ENCODE peak calls at places on chromosomes 13 and 19, in ten cellular contexts. One of them, this sample, is unnamed.

GRCh38 chr19:16347706-16348105 is 23.1 kb downstream of the KLF2 start:
- DNase-seq in SK-N-SH: no peak
- DNase-seq in GM23248: no peak
- DNase-seq in GM23338: no peak
- DNase-seq in HCT116: no peak
- DNase-seq in Karpas-422: no peak
- DNase-seq in MM.1S: no peak
- DNase-seq in hepatocyte: no peak
- DNase-seq in OCI-LY7: no peak
- DNase-seq in PC-3: no peak
- DNase-seq in this sample: no peak

GRCh38 chr19:8610041-8610927 is at the start of gene ADAMTS10:
- DNase-seq in MM.1S: no peak
- DNase-seq in GM23248: peak; percentile 62
- DNase-seq in SK-N-SH: peak; percentile 84
- DNase-seq in PC-3: no peak
- DNase-seq in HCT116: no peak
- DNase-seq in Karpas-422: no peak
- DNase-seq in OCI-LY7: no peak
- DNase-seq in GM23338: peak; percentile 76
- DNase-seq in hepatocyte: peak; percentile 71
- DNase-seq in this sample: no peak

GRCh38 chr13:102773441-102774209 is at the start of gene TEX30:
- DNase-seq in SK-N-SH: peak; percentile 97
- DNase-seq in PC-3: peak; percentile 84
- DNase-seq in HCT116: peak; percentile 40
- DNase-seq in OCI-LY7: peak; percentile 78
- DNase-seq in hepatocyte: peak; percentile 94
- DNase-seq in GM23248: peak; percentile 94
- DNase-seq in MM.1S: peak; percentile 92
- DNase-seq in GM23338: peak; percentile 82
- DNase-seq in Karpas-422: peak; percentile 94
- DNase-seq in this sample: peak; percentile 64

GRCh38 chr13:29520671-29521070 is 74.8 kb downstream of the SLC7A1 start:
- DNase-seq in Karpas-422: no peak
- DNase-seq in MM.1S: no peak
- DNase-seq in HCT116: no peak
- DNase-seq in PC-3: peak; percentile 11
- DNase-seq in hepatocyte: no peak
- DNase-seq in OCI-LY7: no peak
- DNase-seq in GM23338: no peak
- DNase-seq in GM23248: peak; percentile 88
- DNase-seq in SK-N-SH: no peak
- DNase-seq in this sample: no peak

GRCh38 chr13:47611664-47612288 is 389.3 kb downstream of the SUCLA2 start:
- DNase-seq in Karpas-422: no peak
- DNase-seq in hepatocyte: no peak
- DNase-seq in PC-3: peak; percentile 58
- DNase-seq in SK-N-SH: no peak
- DNase-seq in MM.1S: no peak
- DNase-seq in GM23338: no peak
- DNase-seq in OCI-LY7: no peak
- DNase-seq in HCT116: no peak
- DNase-seq in GM23248: peak; percentile 22
- DNase-seq in this sample: no peak

GRCh38 chr19:17522988-17523872 is 11.8 kb downstream of the PGLS start:
- DNase-seq in MM.1S: peak; percentile 79
- DNase-seq in PC-3: no peak
- DNase-seq in OCI-LY7: peak; percentile 97
- DNase-seq in SK-N-SH: no peak
- DNase-seq in Karpas-422: peak; percentile 80
- DNase-seq in GM23248: no peak
- DNase-seq in GM23338: no peak
- DNase-seq in hepatocyte: no peak
- DNase-seq in HCT116: no peak
- DNase-seq in this sample: no peak

GRCh38 chr13:109497917-109498316 is 288.5 kb downstream of the IRS2 start:
- DNase-seq in OCI-LY7: no peak
- DNase-seq in Karpas-422: no peak
- DNase-seq in SK-N-SH: no peak
- DNase-seq in HCT116: no peak
- DNase-seq in GM23248: no peak
- DNase-seq in GM23338: no peak
- DNase-seq in hepatocyte: no peak
- DNase-seq in MM.1S: no peak
- DNase-seq in PC-3: no peak
- DNase-seq in this sample: no peak

GRCh38 chr13:109749365-109749764 is 37.0 kb downstream of the IRS2 start:
- DNase-seq in HCT116: no peak
- DNase-seq in SK-N-SH: no peak
- DNase-seq in MM.1S: no peak
- DNase-seq in hepatocyte: no peak
- DNase-seq in GM23338: no peak
- DNase-seq in Karpas-422: no peak
- DNase-seq in OCI-LY7: no peak
- DNase-seq in GM23248: no peak
- DNase-seq in PC-3: no peak
- DNase-seq in this sample: no peak

GRCh38 chr19:19115954-19116353 is 22.3 kb downstream of the TMEM161A start:
- DNase-seq in GM23338: peak; percentile 89
- DNase-seq in OCI-LY7: peak; percentile 58
- DNase-seq in MM.1S: peak; percentile 51
- DNase-seq in HCT116: no peak
- DNase-seq in hepatocyte: no peak
- DNase-seq in PC-3: peak; percentile 25
- DNase-seq in SK-N-SH: peak; percentile 72
- DNase-seq in GM23248: peak; percentile 27
- DNase-seq in Karpas-422: peak; percentile 81
- DNase-seq in this sample: peak; percentile 14

GRCh38 chr13:100854091-100854490 is 179.5 kb upstream of the TMTC4 start:
- DNase-seq in Karpas-422: no peak
- DNase-seq in OCI-LY7: no peak
- DNase-seq in GM23248: no peak
- DNase-seq in HCT116: no peak
- DNase-seq in PC-3: no peak
- DNase-seq in MM.1S: no peak
- DNase-seq in GM23338: peak; percentile 68
- DNase-seq in hepatocyte: no peak
- DNase-seq in SK-N-SH: no peak
- DNase-seq in this sample: no peak

GRCh38 chr13:112345826-112346172 is 30.4 kb upstream of the SPACA7 start:
- DNase-seq in MM.1S: no peak
- DNase-seq in PC-3: no peak
- DNase-seq in GM23248: no peak
- DNase-seq in hepatocyte: no peak
- DNase-seq in Karpas-422: no peak
- DNase-seq in OCI-LY7: no peak
- DNase-seq in GM23338: no peak
- DNase-seq in HCT116: no peak
- DNase-seq in SK-N-SH: no peak
- DNase-seq in this sample: no peak

GRCh38 chr19:38044267-38045111 is 137.5 kb downstream of the SIPA1L3 start:
- DNase-seq in GM23248: peak; percentile 80
- DNase-seq in GM23338: no peak
- DNase-seq in OCI-LY7: peak; percentile 61
- DNase-seq in SK-N-SH: no peak
- DNase-seq in MM.1S: no peak
- DNase-seq in hepatocyte: no peak
- DNase-seq in HCT116: no peak
- DNase-seq in PC-3: peak; percentile 13
- DNase-seq in Karpas-422: peak; percentile 70
- DNase-seq in this sample: no peak

GRCh38 chr13:94056362-94056990 is 423.0 kb downstream of the DCT start:
- DNase-seq in SK-N-SH: no peak
- DNase-seq in PC-3: no peak
- DNase-seq in hepatocyte: no peak
- DNase-seq in GM23248: peak; percentile 68
- DNase-seq in GM23338: no peak
- DNase-seq in HCT116: no peak
- DNase-seq in Karpas-422: no peak
- DNase-seq in OCI-LY7: no peak
- DNase-seq in MM.1S: no peak
- DNase-seq in this sample: no peak

GRCh38 chr19:19185853-19186728 is 5.9 kb downstream of the BORCS8 start:
- DNase-seq in SK-N-SH: peak; percentile 83
- DNase-seq in GM23338: peak; percentile 97
- DNase-seq in MM.1S: peak; percentile 63
- DNase-seq in OCI-LY7: peak; percentile 64
- DNase-seq in HCT116: peak; percentile 50
- DNase-seq in hepatocyte: peak; percentile 59
- DNase-seq in GM23248: peak; percentile 51
- DNase-seq in Karpas-422: peak; percentile 89
- DNase-seq in PC-3: peak; percentile 57
- DNase-seq in this sample: peak; percentile 40

GRCh38 chr19:15417699-15418098 is 1.1 kb downstream of the AKAP8L start:
- DNase-seq in HCT116: no peak
- DNase-seq in OCI-LY7: peak; percentile 5
- DNase-seq in GM23248: peak; percentile 46
- DNase-seq in Karpas-422: no peak
- DNase-seq in MM.1S: no peak
- DNase-seq in hepatocyte: no peak
- DNase-seq in SK-N-SH: no peak
- DNase-seq in PC-3: peak; percentile 6
- DNase-seq in GM23338: no peak
- DNase-seq in this sample: no peak

DNA sequence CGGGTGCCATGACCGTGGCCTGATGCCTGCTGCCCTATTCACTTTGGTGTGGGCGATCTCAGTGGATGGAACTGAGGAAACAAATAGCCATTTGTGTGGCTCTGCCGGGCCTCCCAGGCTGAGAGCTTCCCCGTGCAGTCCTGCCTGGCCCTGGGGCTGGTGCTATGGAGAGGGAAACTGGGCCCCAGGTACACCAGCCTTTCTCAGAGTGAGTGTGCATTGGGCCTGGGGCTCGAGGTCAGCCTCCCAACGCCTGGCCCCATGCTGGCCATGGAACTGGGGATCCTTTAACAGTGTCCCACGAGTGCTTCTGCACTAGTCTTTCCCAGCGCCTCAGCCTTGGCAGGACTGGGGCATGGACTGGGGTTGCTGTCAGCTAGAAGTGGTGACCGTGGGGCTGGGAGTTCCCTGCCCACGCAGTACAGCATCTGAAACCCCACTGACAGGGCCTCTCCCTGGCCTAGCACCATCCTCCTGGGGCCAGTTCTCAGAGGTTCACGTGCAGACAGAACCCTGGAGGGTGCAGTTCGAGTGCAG is 10.5 kb downstream of the PLEKHF1 start:
- DNase-seq in PC-3: no peak
- DNase-seq in OCI-LY7: no peak
- DNase-seq in hepatocyte: no peak
- DNase-seq in HCT116: no peak
- DNase-seq in GM23248: no peak
- DNase-seq in Karpas-422: no peak
- DNase-seq in MM.1S: no peak
- DNase-seq in GM23338: no peak
- DNase-seq in SK-N-SH: no peak
- DNase-seq in this sample: no peak
- H3K27ac ChIP-seq in PC-3: no peak overlapping the region
- H3K27ac ChIP-seq in OCI-LY7: no peak overlapping the region
- H3K27ac ChIP-seq in hepatocyte: no peak overlapping the region
- H3K27ac ChIP-seq in HCT116: no peak overlapping the region
- H3K27ac ChIP-seq in GM23248: no peak overlapping the region
- H3K27ac ChIP-seq in Karpas-422: no peak overlapping the region
- H3K27ac ChIP-seq in MM.1S: no peak overlapping the region
- H3K27ac ChIP-seq in GM23338: no peak overlapping the region
- H3K27ac ChIP-seq in SK-N-SH: no peak overlapping the region
- H3K27ac ChIP-seq in this sample: peak overlapping the region; percentile 45

DNA sequence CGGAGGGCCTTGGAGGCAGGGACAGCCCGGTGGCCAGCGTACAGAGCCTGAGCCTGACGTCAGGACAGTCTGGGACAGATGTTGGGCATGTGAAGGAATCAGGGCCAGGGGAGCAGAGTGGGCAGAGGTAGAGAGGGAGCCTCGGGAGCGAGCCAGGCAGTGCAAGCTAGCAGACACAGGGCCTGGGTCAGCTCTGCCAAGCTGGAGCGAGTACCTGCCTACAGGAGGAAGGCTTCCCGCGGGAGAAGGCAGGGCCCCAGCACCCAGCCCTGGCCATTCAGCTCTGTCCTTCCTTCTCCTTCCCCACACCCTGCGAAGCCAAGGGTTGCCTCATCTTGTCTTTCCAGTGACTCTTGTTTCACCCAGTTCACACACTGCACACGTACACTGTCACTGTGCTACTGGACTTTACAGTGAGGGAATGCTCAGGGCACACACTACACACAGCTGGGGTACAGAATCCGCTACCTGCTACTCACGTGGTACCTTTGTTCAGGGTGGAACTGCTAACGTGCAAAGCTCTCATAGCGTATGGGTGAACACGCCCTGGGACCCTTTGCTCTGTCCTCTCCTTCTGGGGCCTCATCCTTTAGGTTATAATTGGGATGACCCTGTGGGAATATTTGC is 9.8 kb upstream of the C1QTNF9 start:
- DNase-seq in GM23338: no peak
- DNase-seq in SK-N-SH: no peak
- DNase-seq in MM.1S: no peak
- DNase-seq in PC-3: no peak
- DNase-seq in HCT116: no peak
- DNase-seq in Karpas-422: no peak
- DNase-seq in OCI-LY7: no peak
- DNase-seq in GM23248: no peak
- DNase-seq in hepatocyte: no peak
- DNase-seq in this sample: no peak
- H3K36me3 ChIP-seq in GM23338: peaks cover 5% of the 10 kb centered on the region
- H3K36me3 ChIP-seq in SK-N-SH: peaks cover 5% of the 10 kb centered on the region
- H3K36me3 ChIP-seq in MM.1S: no peaks in the 10 kb centered on the region
- H3K36me3 ChIP-seq in PC-3: peaks cover 11% of the 10 kb centered on the region
- H3K36me3 ChIP-seq in HCT116: peaks cover 28% of the 10 kb centered on the region
- H3K36me3 ChIP-seq in Karpas-422: no peaks in the 10 kb centered on the region
- H3K36me3 ChIP-seq in OCI-LY7: no peaks in the 10 kb centered on the region
- H3K36me3 ChIP-seq in GM23248: no peaks in the 10 kb centered on the region
- H3K36me3 ChIP-seq in hepatocyte: no peaks in the 10 kb centered on the region
- H3K36me3 ChIP-seq in this sample: no peaks in the 10 kb centered on the region

GRCh38 chr19:42879613-42880012 is at the start of gene PSG1:
- DNase-seq in GM23338: no peak
- DNase-seq in OCI-LY7: no peak
- DNase-seq in SK-N-SH: no peak
- DNase-seq in MM.1S: no peak
- DNase-seq in Karpas-422: no peak
- DNase-seq in PC-3: no peak
- DNase-seq in hepatocyte: no peak
- DNase-seq in HCT116: no peak
- DNase-seq in GM23248: no peak
- DNase-seq in this sample: no peak
- H3K9me2 ChIP-seq in GM23338: no peaks in the 10 kb centered on the region
- H3K9me2 ChIP-seq in OCI-LY7: no peaks in the 10 kb centered on the region
- H3K9me2 ChIP-seq in SK-N-SH: no peaks in the 10 kb centered on the region
- H3K9me2 ChIP-seq in MM.1S: no peaks in the 10 kb centered on the region
- H3K9me2 ChIP-seq in Karpas-422: no peaks in the 10 kb centered on the region
- H3K9me2 ChIP-seq in PC-3: no peaks in the 10 kb centered on the region
- H3K9me2 ChIP-seq in hepatocyte: no peaks in the 10 kb centered on the region
- H3K9me2 ChIP-seq in HCT116: no peaks in the 10 kb centered on the region
- H3K9me2 ChIP-seq in GM23248: no peaks in the 10 kb centered on the region
- H3K9me2 ChIP-seq in this sample: no peaks in the 10 kb centered on the region

DNA sequence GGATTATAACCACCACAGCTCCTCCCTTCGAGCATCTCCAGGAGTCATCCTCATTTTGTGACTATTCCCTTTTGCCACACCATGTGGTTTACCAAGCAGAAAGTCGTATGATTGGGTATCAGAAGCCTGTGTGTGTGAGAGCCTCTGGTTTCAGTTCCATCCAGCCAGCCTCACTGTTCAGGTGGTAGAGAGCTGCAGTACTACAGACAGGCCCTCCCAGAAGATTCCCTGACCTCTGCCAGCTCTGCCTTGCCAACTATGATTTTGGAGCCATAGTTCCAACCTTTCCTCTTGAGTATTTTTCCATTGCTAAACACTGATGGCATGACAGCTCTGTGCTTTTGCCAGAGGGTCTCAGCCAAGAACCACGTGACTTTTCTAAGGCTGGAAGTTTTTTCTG is 82.5 kb downstream of the DHRS12 start:
- DNase-seq in HCT116: no peak
- DNase-seq in Karpas-422: no peak
- DNase-seq in GM23338: no peak
- DNase-seq in hepatocyte: no peak
- DNase-seq in OCI-LY7: no peak
- DNase-seq in SK-N-SH: no peak
- DNase-seq in MM.1S: peak; percentile 8
- DNase-seq in PC-3: no peak
- DNase-seq in GM23248: no peak
- DNase-seq in this sample: no peak
- H3K27ac ChIP-seq in HCT116: no peak overlapping the region
- H3K27ac ChIP-seq in Karpas-422: no peak overlapping the region
- H3K27ac ChIP-seq in GM23338: peak overlapping the region; percentile 14
- H3K27ac ChIP-seq in hepatocyte: no peak overlapping the region
- H3K27ac ChIP-seq in OCI-LY7: no peak overlapping the region
- H3K27ac ChIP-seq in SK-N-SH: no peak overlapping the region
- H3K27ac ChIP-seq in MM.1S: no peak overlapping the region
- H3K27ac ChIP-seq in PC-3: no peak overlapping the region
- H3K27ac ChIP-seq in GM23248: peak overlapping the region; percentile 2
- H3K27ac ChIP-seq in this sample: no peak overlapping the region

This sample was measured in PC-9.